ENCODE peak calls at places on chromosomes 11 and 22, in nine cellular contexts. N, W, O, B, P, Q, U, E and S are unnamed samples.

GRCh38 chr22:49213731-49214352 is 613.8 kb downstream of the BRD1 start:
- DNase-seq in N (no peak), W (no peak), O (no peak), B (no peak), P (no peak), Q (no peak), U (peak), E (peak), S (no peak)

GRCh38 chr11:1157341-1157644 is 460 bp upstream of the MUC5AC start:
- DNase-seq in N (no peak), W (no peak), O (no peak), B (no peak), P (no peak), Q (no peak), U (no peak), E (no peak), S (no peak)

GRCh38 chr22:17924735-17925727 is 99.3 kb downstream of the MICAL3 start:
- DNase-seq in N (no peak), W (no peak), O (no peak), B (no peak), P (peak), Q (no peak), U (no peak), E (no peak), S (no peak)

GRCh38 chr11:121864660-121865059 is 251.4 kb downstream of the BLID start:
- DNase-seq in N (no peak), W (no peak), O (no peak), B (no peak), P (no peak), Q (no peak), U (no peak), E (no peak), S (no peak)

GRCh38 chr11:112363527-112363926 is 102.9 kb upstream of the PLET1 start:
- DNase-seq in N (no peak), W (no peak), O (no peak), B (no peak), P (peak), Q (no peak), U (no peak), E (no peak), S (no peak)

GRCh38 chr11:126115253-126115540 is 52.5 kb upstream of the CDON start:
- DNase-seq in N (peak), W (no peak), O (no peak), B (no peak), P (no peak), Q (no peak), U (no peak), E (no peak), S (peak)

GRCh38 chr11:1736447-1736992 is 13.9 kb downstream of the IFITM10 start:
- DNase-seq in N (peak), W (no peak), O (no peak), B (no peak), P (no peak), Q (no peak), U (no peak), E (peak), S (no peak)

GRCh38 chr22:49392247-49392646 is 435.4 kb downstream of the BRD1 start:
- DNase-seq in N (no peak), W (no peak), O (no peak), B (no peak), P (no peak), Q (no peak), U (no peak), E (no peak), S (no peak)

GRCh38 chr11:117830674-117831351 is 6.3 kb upstream of the FXYD2 start:
- DNase-seq in N (no peak), W (no peak), O (no peak), B (no peak), P (no peak), Q (no peak), U (no peak), E (peak), S (no peak)

GRCh38 chr11:61054927-61055562 is 47.2 kb upstream of the CD5 start:
- DNase-seq in N (no peak), W (no peak), O (no peak), B (no peak), P (no peak), Q (no peak), U (no peak), E (peak), S (no peak)

GRCh38 chr22:21652010-21652546 is 10.0 kb downstream of the SDF2L1 start:
- DNase-seq in N (peak), W (peak), O (peak), B (peak), P (peak), Q (peak), U (peak), E (peak), S (peak)

GRCh38 chr22:33807465-33807864 is 112.8 kb downstream of the LARGE1 start:
- DNase-seq in N (no peak), W (no peak), O (no peak), B (no peak), P (peak), Q (no peak), U (no peak), E (no peak), S (no peak)

GRCh38 chr11:104476454-104476853 is 312.5 kb upstream of the PDGFD start:
- DNase-seq in N (no peak), W (no peak), O (no peak), B (no peak), P (no peak), Q (no peak), U (no peak), E (no peak), S (no peak)

GRCh38 chr11:65355013-65355775 is 643 bp downstream of the TIGD3 start:
- DNase-seq in N (peak), W (no peak), O (peak), B (peak), P (no peak), Q (no peak), U (peak), E (no peak), S (peak)

GRCh38 chr11:121420398-121420797 is 31.7 kb upstream of the SORL1 start:
- DNase-seq in N (no peak), W (no peak), O (no peak), B (no peak), P (no peak), Q (no peak), U (no peak), E (no peak), S (no peak)

GRCh38 chr11:69005183-69005630 is 7.8 kb downstream of the MRGPRF start:
- DNase-seq in N (no peak), W (no peak), O (no peak), B (no peak), P (no peak), Q (no peak), U (peak), E (peak), S (no peak)

GRCh38 chr11:34222030-34222429 is 116.6 kb downstream of the NAT10 start:
- DNase-seq in N (no peak), W (no peak), O (no peak), B (no peak), P (no peak), Q (no peak), U (no peak), E (no peak), S (no peak)

GRCh38 chr22:48703265-48703941 is 1124.3 kb downstream of the BRD1 start:
- DNase-seq in N (no peak), W (no peak), O (no peak), B (no peak), P (no peak), Q (peak), U (no peak), E (peak), S (no peak)

GRCh38 chr11:69265210-69265609 is 28.7 kb upstream of the MYEOV start:
- DNase-seq in N (no peak), W (no peak), O (no peak), B (no peak), P (no peak), Q (no peak), U (no peak), E (no peak), S (no peak)

GRCh38 chr11:20277014-20277413 is 86.5 kb upstream of the HTATIP2 start:
- DNase-seq in N (no peak), W (no peak), O (no peak), B (no peak), P (no peak), Q (no peak), U (no peak), E (no peak), S (no peak)

GRCh38 chr11:131481317-131481716 is 110.9 kb downstream of the NTM start:
- DNase-seq in N (no peak), W (no peak), O (no peak), B (no peak), P (no peak), Q (no peak), U (no peak), E (no peak), S (no peak)

GRCh38 chr11:80346660-80347059 is 905.8 kb upstream of the TENM4 start:
- DNase-seq in N (no peak), W (no peak), O (no peak), B (no peak), P (no peak), Q (no peak), U (no peak), E (no peak), S (no peak)

GRCh38 chr11:57668467-57668890 is 565 bp downstream of the ZDHHC5 start:
- DNase-seq in N (no peak), W (no peak), O (no peak), B (no peak), P (no peak), Q (no peak), U (no peak), E (no peak), S (no peak)

GRCh38 chr11:57645716-57646085 is 4.0 kb downstream of the YPEL4 start:
- DNase-seq in N (no peak), W (no peak), O (no peak), B (no peak), P (no peak), Q (no peak), U (no peak), E (no peak), S (no peak)

GRCh38 chr22:20111689-20112622 is 3.9 kb upstream of the RANBP1 start:
- DNase-seq in N (no peak), W (no peak), O (no peak), B (no peak), P (no peak), Q (no peak), U (no peak), E (no peak), S (no peak)

GRCh38 chr22:23110190-23110921 is 31.4 kb downstream of the RSPH14 start:
- DNase-seq in N (peak), W (no peak), O (no peak), B (no peak), P (no peak), Q (peak), U (no peak), E (no peak), S (no peak)

GRCh38 chr22:27718186-27719032 is 83.1 kb downstream of the MN1 start:
- DNase-seq in N (no peak), W (peak), O (peak), B (peak), P (peak), Q (no peak), U (peak), E (peak), S (no peak)

GRCh38 chr22:45551310-45552016 is 48.8 kb downstream of the FBLN1 start:
- DNase-seq in N (no peak), W (no peak), O (no peak), B (no peak), P (peak), Q (peak), U (peak), E (peak), S (no peak)

GRCh38 chr22:19657252-19658056 is 56.8 kb upstream of the SEPTIN5 start:
- DNase-seq in N (no peak), W (no peak), O (no peak), B (no peak), P (no peak), Q (no peak), U (no peak), E (peak), S (no peak)

GRCh38 chr22:33539902-33540751 is 380.1 kb downstream of the LARGE1 start:
- DNase-seq in N (no peak), W (peak), O (no peak), B (no peak), P (peak), Q (peak), U (peak), E (peak), S (no peak)

GRCh38 chr11:72179804-72180396 is 12.0 kb upstream of the FOLR1 start:
- DNase-seq in N (no peak), W (no peak), O (no peak), B (no peak), P (no peak), Q (no peak), U (no peak), E (no peak), S (no peak)

GRCh38 chr11:45158891-45159605 is 12.6 kb downstream of the PRDM11 start:
- DNase-seq in N (no peak), W (no peak), O (no peak), B (no peak), P (no peak), Q (no peak), U (no peak), E (no peak), S (no peak)

GRCh38 chr11:108985611-108986279 is 320.9 kb downstream of the DDX10 start:
- DNase-seq in N (no peak), W (no peak), O (no peak), B (peak), P (peak), Q (no peak), U (no peak), E (no peak), S (no peak)